ENCODE peak calls at places on chromosomes 4 and X, in five cellular contexts. X is HCT116, O is HepG2, K is H1, Q is GM12878. Z is an unnamed sample.
A peak's percentile ranks its signal among the peaks of the same experiment; 100 is the strongest.

GRCh38 chr4:4457803-4458550 is 71.1 kb downstream of the NSG1 start:
- DNase-seq in Q (no peak), X (no peak), K (no peak), O (no peak), Z (no peak)

GRCh38 chr4:102918859-102919258 is 50.1 kb downstream of the CISD2 start:
- DNase-seq in X (no peak), Q (no peak), K (no peak), O (no peak), Z (no peak)

GRCh38 chr4:175470141-175470540 is 341.9 kb downstream of the GPM6A start:
- DNase-seq in O (no peak), X (no peak), Q (no peak), K (no peak), Z (no peak)

GRCh38 chr4:2811830-2812599 is 19.1 kb downstream of the SH3BP2 start:
- DNase-seq in X (peak; percentile 16), Q (peak; percentile 40), O (peak; percentile 59), K (no peak), Z (no peak)

GRCh38 chrX:110750526-110751189 is 45.0 kb downstream of the CHRDL1 start:
- DNase-seq in X (no peak), Q (no peak), O (no peak), K (no peak), Z (no peak)

GRCh38 chr4:37590016-37590415 is 96.2 kb downstream of the RELL1 start:
- DNase-seq in Q (no peak), X (no peak), O (no peak), K (no peak), Z (no peak)

GRCh38 chr4:186485621-186486062 is 69.7 kb downstream of the MTNR1A start:
- DNase-seq in K (no peak), X (peak; percentile 23), O (no peak), Q (no peak), Z (no peak)

GRCh38 chr4:17385403-17385802 is 126.5 kb downstream of the QDPR start:
- DNase-seq in X (no peak), Q (peak; percentile 24), K (no peak), O (no peak), Z (peak; percentile 3)

GRCh38 chrX:23493941-23494374 is 159.3 kb downstream of the PTCHD1 start:
- DNase-seq in O (no peak), X (peak; percentile 7), K (no peak), Q (no peak), Z (no peak)

GRCh38 chr4:11074581-11075241 is 354.0 kb downstream of the HS3ST1 start:
- DNase-seq in O (no peak), X (no peak), K (no peak), Q (no peak), Z (no peak)

DNA sequence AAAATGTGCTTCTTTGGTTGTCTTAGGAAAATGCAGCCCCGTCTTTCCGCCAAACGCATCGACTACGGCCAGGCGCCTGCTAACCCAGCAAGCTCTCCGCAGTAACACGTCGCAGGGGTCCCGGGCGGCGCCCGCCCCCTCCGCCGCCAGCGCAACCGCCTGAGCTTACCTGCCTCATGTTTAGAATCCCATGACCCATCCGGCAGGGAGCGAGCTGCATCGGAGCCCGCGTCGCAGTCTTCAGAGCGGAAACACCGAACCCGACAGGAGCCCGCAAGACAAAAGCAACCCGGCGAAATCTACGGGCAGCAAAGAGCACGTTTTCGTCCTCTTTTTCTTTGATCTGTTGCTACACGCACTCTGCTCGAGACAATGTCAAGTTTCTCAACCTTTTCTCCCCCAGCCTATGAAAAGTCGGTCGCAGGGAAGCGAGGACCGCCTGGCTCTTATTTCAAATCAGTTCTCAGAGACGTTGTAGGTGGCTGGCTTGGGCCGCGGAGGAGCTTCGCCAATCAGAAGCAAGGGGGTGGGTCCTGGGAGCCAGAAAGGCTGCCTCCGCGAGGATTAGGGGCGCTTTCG is at the start of gene MID1:
- DNase-seq in Q (no peak), X (peak; percentile 55), O (no peak), K (no peak), Z (no peak)
- TF ChIP-seq YY1 in Q (no peak), X (no peak), O (no peak), K (no peak), Z (no peak)

DNA sequence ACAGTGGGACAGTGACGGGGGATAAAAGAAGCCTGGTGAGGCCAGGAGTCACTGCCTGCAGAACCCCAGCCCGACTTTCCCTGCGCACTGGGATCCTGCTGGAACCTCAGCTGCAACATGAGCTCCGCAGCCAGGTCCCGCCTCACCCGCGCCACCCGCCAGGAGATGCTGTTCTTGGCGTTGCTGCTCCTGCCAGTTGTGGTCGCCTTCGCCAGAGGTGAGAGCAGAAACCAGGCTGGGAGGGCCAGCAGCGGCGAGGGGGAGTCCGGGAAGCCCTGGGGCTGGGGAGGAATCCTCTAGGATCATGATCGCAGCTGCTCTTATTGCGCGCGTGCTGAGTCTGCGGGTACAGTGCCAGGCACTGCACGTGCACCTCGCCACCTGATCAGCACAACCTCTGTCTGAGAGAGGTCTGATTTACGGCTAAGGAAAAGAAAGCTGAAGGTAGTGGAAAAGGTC is at the start of gene PF4V1:
- DNase-seq in Q (no peak), O (no peak), X (no peak), K (no peak), Z (no peak)
- TF ChIP-seq CEBPB in Q (no peak), O (no peak), X (no peak), K (no peak), Z (no peak)

GRCh38 chr4:907691-908437 is 24.3 kb downstream of the GAK start:
- DNase-seq in O (no peak), Q (no peak), X (no peak), K (no peak), Z (no peak)

GRCh38 chr4:911221-911751 is 20.8 kb downstream of the GAK start:
- DNase-seq in X (no peak), Q (no peak), K (no peak), O (no peak), Z (no peak)

GRCh38 chr4:910366-911091 is 21.6 kb downstream of the GAK start:
- DNase-seq in K (no peak), O (no peak), Q (no peak), X (no peak), Z (no peak)

GRCh38 chr4:909131-909571 is 23.0 kb downstream of the GAK start:
- DNase-seq in O (no peak), Q (no peak), X (no peak), K (no peak), Z (no peak)

GRCh38 chr4:909821-910220 is 22.3 kb downstream of the GAK start:
- DNase-seq in K (no peak), X (no peak), O (no peak), Q (no peak), Z (no peak)
- TF ChIP-seq YY1 in K (no peak), X (no peak), O (no peak), Q (no peak), Z (no peak)

DNA sequence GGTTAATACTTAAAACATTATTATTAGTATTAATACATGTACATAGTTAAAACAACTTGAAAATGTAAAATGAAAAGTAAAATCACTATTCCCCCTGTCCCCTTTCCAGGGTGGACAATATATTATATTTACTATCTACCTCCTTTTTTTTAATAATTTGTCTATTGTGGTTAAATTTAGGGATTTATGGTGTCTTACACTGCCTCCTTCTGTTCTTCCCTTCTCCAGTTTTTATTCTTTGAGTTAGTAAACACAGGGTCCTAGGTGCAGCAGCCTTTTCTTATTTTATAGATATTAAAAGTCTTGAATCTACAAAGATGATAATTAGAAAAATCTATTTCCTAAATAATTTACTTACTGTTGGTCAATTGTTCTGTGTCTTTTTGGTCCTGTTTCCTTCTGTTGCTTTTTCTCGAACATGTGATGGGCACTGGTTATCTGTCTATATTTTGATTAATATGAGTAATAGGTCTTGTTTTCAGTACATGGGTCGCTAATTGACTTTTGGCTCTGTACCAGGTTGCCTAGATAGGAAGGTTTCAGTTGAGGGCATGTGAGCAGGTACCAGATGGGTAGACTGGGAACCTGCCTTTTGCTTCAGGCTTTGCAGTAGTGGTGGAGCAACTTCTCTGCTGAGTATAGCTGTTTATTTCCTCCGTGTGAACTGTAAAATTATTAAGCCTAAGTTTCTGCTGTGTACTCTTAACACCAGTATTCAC is 1.1 kb downstream of the NUDT9 start:
- DNase-seq in O (no peak), X (no peak), K (no peak), Q (no peak), Z (no peak)
- TF ChIP-seq CEBPB in O (no peak), X (no peak), K (no peak), Q (no peak), Z (no peak)

GRCh38 chr4:6915041-6916005 is 5.7 kb downstream of the TBC1D14 start:
- DNase-seq in O (no peak), X (no peak), Q (no peak), K (no peak), Z (no peak)

GRCh38 chr4:6916069-6916586 is 6.5 kb downstream of the TBC1D14 start:
- DNase-seq in K (no peak), Q (no peak), O (no peak), X (no peak), Z (no peak)

GRCh38 chr4:6918345-6918744 is 8.7 kb downstream of the TBC1D14 start:
- DNase-seq in K (no peak), Q (no peak), O (no peak), X (no peak), Z (no peak)

GRCh38 chr4:6917445-6918241 is 8.0 kb downstream of the TBC1D14 start:
- DNase-seq in Q (no peak), O (peak; percentile 95), K (no peak), X (peak; percentile 79), Z (peak; percentile 92)

DNA sequence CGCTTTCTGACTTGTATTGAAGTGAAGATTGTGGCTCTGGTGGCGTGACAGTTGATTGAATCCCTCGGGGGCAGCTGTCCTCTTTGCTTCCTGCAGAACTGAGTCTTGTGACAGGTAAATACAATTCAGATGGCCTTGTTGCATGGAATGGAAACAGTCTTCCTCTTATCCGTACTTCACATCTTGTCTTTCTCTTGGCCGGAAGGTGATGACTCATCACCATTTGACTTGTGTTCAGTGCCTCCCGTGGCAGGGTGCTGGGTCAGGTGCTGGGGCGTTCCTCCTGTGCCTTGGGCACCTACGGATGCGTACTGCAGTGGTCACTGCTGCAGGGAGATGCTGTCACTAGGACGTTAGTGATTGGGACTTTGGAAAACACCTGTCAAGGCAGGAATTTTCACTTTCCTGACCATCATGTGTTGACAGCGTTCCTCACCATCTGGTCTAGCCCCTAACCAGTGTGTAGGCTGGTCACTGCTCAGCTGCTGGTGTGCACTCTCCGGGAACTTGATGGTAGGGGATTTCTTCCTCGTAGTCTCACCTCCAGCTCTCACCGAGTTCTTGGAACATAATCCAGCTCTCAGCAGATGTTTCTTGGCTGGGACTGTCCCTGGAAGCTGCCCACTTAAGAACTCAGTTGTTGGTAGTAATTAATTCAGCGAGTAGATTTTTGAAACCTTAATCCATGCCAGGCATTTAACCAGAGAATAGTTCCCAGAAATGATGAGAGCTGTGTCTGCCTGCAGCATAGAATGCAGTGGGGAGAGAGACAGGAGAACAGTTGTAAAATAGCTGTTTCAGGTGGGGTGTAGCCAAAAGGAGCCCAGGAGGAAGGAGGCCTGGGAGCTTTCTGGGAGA is 7.2 kb downstream of the TBC1D14 start:
- DNase-seq in Q (no peak), K (no peak), X (peak; percentile 34), O (no peak), Z (peak; percentile 82)
- TF ChIP-seq YY1 in Q (no peak), K (no peak), X (no peak), O (no peak), Z (no peak)

DNA sequence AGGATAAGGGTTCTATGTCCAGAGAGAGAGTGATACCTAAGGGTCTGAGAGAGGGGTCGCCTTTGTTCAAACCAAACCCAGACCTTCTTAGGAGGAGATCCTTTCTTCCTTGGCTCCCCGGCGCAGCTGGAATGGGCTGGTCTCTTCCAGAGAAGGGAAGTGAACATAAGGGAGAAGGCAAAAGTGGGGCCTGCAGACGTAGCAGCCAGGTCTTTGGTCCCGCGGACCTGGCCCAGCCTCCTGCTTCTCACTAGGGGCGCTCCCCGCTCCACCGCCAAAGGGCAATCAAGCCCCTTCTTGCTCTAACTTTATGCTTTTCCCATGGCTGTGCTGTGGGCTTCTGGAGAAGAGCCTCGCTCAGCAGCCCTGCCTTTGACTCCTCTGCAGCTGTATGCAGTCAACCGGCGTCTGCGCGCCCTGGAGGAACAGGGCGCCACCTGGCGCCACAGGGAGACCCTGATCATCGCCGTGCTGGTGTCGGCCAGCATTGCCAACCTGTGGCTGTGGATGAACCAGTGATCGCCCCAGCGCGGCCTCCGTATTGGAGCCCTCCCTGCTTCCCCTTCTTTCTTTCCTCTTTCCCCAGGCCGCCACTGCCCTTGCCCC is 6.5 kb downstream of the FATE1 start:
- DNase-seq in O (peak; percentile 7), Q (no peak), X (peak; percentile 2), K (peak; percentile 43), Z (peak; percentile 65)
- TF ChIP-seq CEBPB in O (no peak), Q (no peak), X (no peak), K (no peak), Z (no peak)

Z was measured in K562.